ENCODE peak calls at places on chromosomes 13 and 19, in nine cellular contexts. One of them, this sample, is unnamed.

GRCh38 chr13:27967203-27967735 is 1.8 kb downstream of the CDX2 start:
- DNase-seq in PC-3: no peak
- DNase-seq in GM03348: no peak
- DNase-seq in stimulated activated CD4-positive, alpha-beta T cell treated with anti-CD3 and anti-CD28 coated beads, Interleukin-15, amount 100 ng/mL, for 24 hours: no peak
- DNase-seq in GDM1: no peak
- DNase-seq in activated CD8-positive, alpha-beta memory T cell treated with anti-CD3 and anti-CD28 coated beads for 4 hours: no peak
- DNase-seq in stimulated activated CD8-positive, alpha-beta memory T cell treated with anti-CD3 and anti-CD28 coated beads, Interleukin-4, amount 100 ng/mL, for 48 hours: no peak
- DNase-seq in RCC 7860: no peak
- DNase-seq in EH: no peak
- DNase-seq in this sample: no peak

GRCh38 chr19:8487137-8487851 is 15.1 kb downstream of the PRAM1 start:
- DNase-seq in stimulated activated CD4-positive, alpha-beta T cell treated with anti-CD3 and anti-CD28 coated beads, Interleukin-15, amount 100 ng/mL, for 24 hours: peak
- DNase-seq in activated CD8-positive, alpha-beta memory T cell treated with anti-CD3 and anti-CD28 coated beads for 4 hours: peak
- DNase-seq in GDM1: peak
- DNase-seq in PC-3: no peak
- DNase-seq in EH: no peak
- DNase-seq in RCC 7860: no peak
- DNase-seq in GM03348: no peak
- DNase-seq in stimulated activated CD8-positive, alpha-beta memory T cell treated with anti-CD3 and anti-CD28 coated beads, Interleukin-4, amount 100 ng/mL, for 48 hours: peak
- DNase-seq in this sample: no peak

GRCh38 chr13:48251616-48252081 is 18.6 kb downstream of the ITM2B start:
- DNase-seq in stimulated activated CD8-positive, alpha-beta memory T cell treated with anti-CD3 and anti-CD28 coated beads, Interleukin-4, amount 100 ng/mL, for 48 hours: no peak
- DNase-seq in PC-3: no peak
- DNase-seq in RCC 7860: no peak
- DNase-seq in GDM1: no peak
- DNase-seq in GM03348: peak
- DNase-seq in stimulated activated CD4-positive, alpha-beta T cell treated with anti-CD3 and anti-CD28 coated beads, Interleukin-15, amount 100 ng/mL, for 24 hours: no peak
- DNase-seq in activated CD8-positive, alpha-beta memory T cell treated with anti-CD3 and anti-CD28 coated beads for 4 hours: no peak
- DNase-seq in EH: peak
- DNase-seq in this sample: no peak

GRCh38 chr19:35309481-35310279 is 17.7 kb downstream of the MAG start:
- DNase-seq in PC-3: no peak
- DNase-seq in stimulated activated CD4-positive, alpha-beta T cell treated with anti-CD3 and anti-CD28 coated beads, Interleukin-15, amount 100 ng/mL, for 24 hours: no peak
- DNase-seq in EH: no peak
- DNase-seq in GDM1: no peak
- DNase-seq in RCC 7860: no peak
- DNase-seq in stimulated activated CD8-positive, alpha-beta memory T cell treated with anti-CD3 and anti-CD28 coated beads, Interleukin-4, amount 100 ng/mL, for 48 hours: no peak
- DNase-seq in GM03348: no peak
- DNase-seq in activated CD8-positive, alpha-beta memory T cell treated with anti-CD3 and anti-CD28 coated beads for 4 hours: no peak
- DNase-seq in this sample: no peak

GRCh38 chr19:22945560-22945959 is 57.4 kb downstream of the ZNF728 start:
- DNase-seq in PC-3: no peak
- DNase-seq in stimulated activated CD4-positive, alpha-beta T cell treated with anti-CD3 and anti-CD28 coated beads, Interleukin-15, amount 100 ng/mL, for 24 hours: peak
- DNase-seq in EH: no peak
- DNase-seq in GM03348: no peak
- DNase-seq in GDM1: no peak
- DNase-seq in activated CD8-positive, alpha-beta memory T cell treated with anti-CD3 and anti-CD28 coated beads for 4 hours: no peak
- DNase-seq in stimulated activated CD8-positive, alpha-beta memory T cell treated with anti-CD3 and anti-CD28 coated beads, Interleukin-4, amount 100 ng/mL, for 48 hours: no peak
- DNase-seq in RCC 7860: no peak
- DNase-seq in this sample: peak

GRCh38 chr19:49157445-49158224 is at the start of gene TRPM4:
- DNase-seq in GDM1: peak
- DNase-seq in EH: peak
- DNase-seq in RCC 7860: peak
- DNase-seq in activated CD8-positive, alpha-beta memory T cell treated with anti-CD3 and anti-CD28 coated beads for 4 hours: no peak
- DNase-seq in GM03348: peak
- DNase-seq in stimulated activated CD4-positive, alpha-beta T cell treated with anti-CD3 and anti-CD28 coated beads, Interleukin-15, amount 100 ng/mL, for 24 hours: peak
- DNase-seq in PC-3: peak
- DNase-seq in stimulated activated CD8-positive, alpha-beta memory T cell treated with anti-CD3 and anti-CD28 coated beads, Interleukin-4, amount 100 ng/mL, for 48 hours: peak
- DNase-seq in this sample: peak

GRCh38 chr19:3397266-3398022 is 31.1 kb downstream of the NFIC start:
- DNase-seq in EH: no peak
- DNase-seq in GM03348: peak
- DNase-seq in stimulated activated CD8-positive, alpha-beta memory T cell treated with anti-CD3 and anti-CD28 coated beads, Interleukin-4, amount 100 ng/mL, for 48 hours: no peak
- DNase-seq in PC-3: no peak
- DNase-seq in RCC 7860: no peak
- DNase-seq in activated CD8-positive, alpha-beta memory T cell treated with anti-CD3 and anti-CD28 coated beads for 4 hours: no peak
- DNase-seq in stimulated activated CD4-positive, alpha-beta T cell treated with anti-CD3 and anti-CD28 coated beads, Interleukin-15, amount 100 ng/mL, for 24 hours: no peak
- DNase-seq in GDM1: no peak
- DNase-seq in this sample: no peak

GRCh38 chr13:42333613-42334328 is 61.8 kb downstream of the AKAP11 start:
- DNase-seq in EH: peak
- DNase-seq in PC-3: peak
- DNase-seq in stimulated activated CD4-positive, alpha-beta T cell treated with anti-CD3 and anti-CD28 coated beads, Interleukin-15, amount 100 ng/mL, for 24 hours: no peak
- DNase-seq in stimulated activated CD8-positive, alpha-beta memory T cell treated with anti-CD3 and anti-CD28 coated beads, Interleukin-4, amount 100 ng/mL, for 48 hours: no peak
- DNase-seq in GM03348: peak
- DNase-seq in activated CD8-positive, alpha-beta memory T cell treated with anti-CD3 and anti-CD28 coated beads for 4 hours: no peak
- DNase-seq in RCC 7860: peak
- DNase-seq in GDM1: peak
- DNase-seq in this sample: no peak

GRCh38 chr13:24923305-24923640 is 159.3 kb downstream of the RNF17 start:
- DNase-seq in activated CD8-positive, alpha-beta memory T cell treated with anti-CD3 and anti-CD28 coated beads for 4 hours: no peak
- DNase-seq in GM03348: peak
- DNase-seq in PC-3: peak
- DNase-seq in stimulated activated CD4-positive, alpha-beta T cell treated with anti-CD3 and anti-CD28 coated beads, Interleukin-15, amount 100 ng/mL, for 24 hours: no peak
- DNase-seq in RCC 7860: peak
- DNase-seq in EH: peak
- DNase-seq in GDM1: no peak
- DNase-seq in stimulated activated CD8-positive, alpha-beta memory T cell treated with anti-CD3 and anti-CD28 coated beads, Interleukin-4, amount 100 ng/mL, for 48 hours: no peak
- DNase-seq in this sample: no peak